ENCODE peak calls at places on chromosomes 4 and X, in ten cellular contexts. Q, S, A, J, G, U, W, O, Y and R are unnamed samples.

GRCh38 chr4:169620846-169621228 is 459 bp downstream of the CLCN3 start:
- DNase-seq in Q (no peak), G (peak; percentile 56), Y (no peak), W (no peak), O (peak; percentile 27), S (no peak), A (peak; percentile 29), J (no peak), U (peak; percentile 57), R (peak; percentile 68)

GRCh38 chr4:53541577-53542206 is 49.6 kb downstream of the LNX1 start:
- DNase-seq in A (no peak), U (peak; percentile 17), S (no peak), W (peak; percentile 46), O (peak; percentile 47), Y (peak; percentile 88), J (no peak), Q (no peak), G (no peak), R (no peak)

GRCh38 chr4:137994858-137995257 is 247.3 kb downstream of the SLC7A11 start:
- DNase-seq in O (no peak), W (no peak), S (no peak), A (no peak), G (no peak), Q (no peak), Y (no peak), U (no peak), J (no peak), R (no peak)

GRCh38 chr4:2768124-2768523 is 12.0 kb upstream of the TNIP2 start:
- DNase-seq in J (no peak), O (no peak), A (no peak), W (no peak), U (no peak), Y (no peak), Q (no peak), S (no peak), G (no peak), R (no peak)

GRCh38 chr4:126888968-126889367 is 743.8 kb upstream of the INTU start:
- DNase-seq in O (no peak), J (no peak), S (no peak), A (no peak), Q (no peak), Y (no peak), G (no peak), U (no peak), W (no peak), R (no peak)

GRCh38 chr4:98430708-98431403 is 169.7 kb downstream of the RAP1GDS1 start:
- DNase-seq in Y (peak; percentile 37), J (no peak), U (peak; percentile 56), Q (no peak), O (no peak), S (no peak), W (peak; percentile 94), A (no peak), G (no peak), R (no peak)

GRCh38 chrX:26927419-26927818 is 535.7 kb downstream of the PPP4R3C start:
- DNase-seq in U (no peak), Y (no peak), A (no peak), O (no peak), W (no peak), S (no peak), Q (no peak), J (no peak), G (no peak), R (no peak)

GRCh38 chr4:17758459-17758858 is 23.0 kb downstream of the FAM184B start:
- DNase-seq in S (no peak), O (no peak), U (no peak), G (no peak), Q (no peak), J (no peak), W (no peak), Y (no peak), A (no peak), R (no peak)

GRCh38 chrX:119541188-119541587 is 24.0 kb downstream of the STEEP1 start:
- DNase-seq in O (no peak), W (no peak), Y (peak; percentile 70), A (peak; percentile 3), Q (no peak), U (no peak), G (no peak), S (no peak), J (no peak), R (peak; percentile 64)

GRCh38 chr4:1465173-1466033 is 59.2 kb upstream of the NKX1-1 start:
- DNase-seq in Q (no peak), S (no peak), G (peak; percentile 40), J (no peak), A (no peak), U (no peak), Y (no peak), O (peak; percentile 19), W (no peak), R (no peak)

GRCh38 chr4:113945906-113946305 is 33.5 kb downstream of the ARSJ start:
- DNase-seq in G (no peak), Q (no peak), W (no peak), O (no peak), Y (peak; percentile 25), U (no peak), J (no peak), S (no peak), A (no peak), R (no peak)

GRCh38 chr4:26447378-26447777 is 42.9 kb downstream of the CCKAR start:
- DNase-seq in Q (no peak), U (no peak), J (no peak), G (no peak), W (no peak), Y (no peak), A (no peak), O (no peak), S (no peak), R (no peak)

GRCh38 chr4:107719211-107719926 is 665 bp downstream of the PAPSS1 start:
- DNase-seq in J (peak; percentile 13), W (no peak), G (no peak), S (no peak), Y (peak; percentile 51), Q (no peak), A (peak; percentile 50), U (no peak), O (no peak), R (peak; percentile 86)

GRCh38 chr4:10311939-10312338 is 145.3 kb downstream of the ZNF518B start:
- DNase-seq in G (no peak), S (no peak), J (no peak), Q (no peak), W (no peak), O (no peak), U (no peak), Y (no peak), A (no peak), R (no peak)

GRCh38 chr4:83281326-83281725 is 3.3 kb downstream of the COQ2 start:
- DNase-seq in U (no peak), Y (no peak), S (no peak), W (no peak), O (no peak), A (no peak), J (no peak), G (no peak), Q (no peak), R (no peak)

GRCh38 chr4:140807491-140808257 is 51.5 kb upstream of the TBC1D9 start:
- DNase-seq in A (no peak), G (no peak), J (no peak), O (no peak), W (no peak), U (peak; percentile 10), Q (no peak), Y (no peak), S (no peak), R (no peak)

GRCh38 chr4:180636696-180637095 is 1606.5 kb upstream of the TENM3 start:
- DNase-seq in Y (no peak), W (no peak), U (peak; percentile 14), G (no peak), A (no peak), S (no peak), J (no peak), Q (no peak), O (no peak), R (no peak)

GRCh38 chr4:73679836-73680235 is 59.6 kb upstream of the RASSF6 start:
- DNase-seq in Y (peak; percentile 68), S (no peak), A (no peak), U (no peak), Q (no peak), O (no peak), J (no peak), G (no peak), W (no peak), R (no peak)

GRCh38 chr4:91997045-91997444 is 306.7 kb upstream of the GRID2 start:
- DNase-seq in J (no peak), S (no peak), Y (no peak), A (no peak), Q (no peak), G (no peak), O (no peak), U (no peak), W (no peak), R (no peak)

GRCh38 chr4:41930139-41930831 is 4.9 kb upstream of the TMEM33 start:
- DNase-seq in A (no peak), W (no peak), G (no peak), U (no peak), Q (no peak), O (no peak), J (no peak), S (no peak), Y (no peak), R (no peak)
- H3K4me3 ChIP-seq in A (no peak overlapping the region), W (no peak overlapping the region), G (no peak overlapping the region), U (no peak overlapping the region), Q (no peak overlapping the region), O (no peak overlapping the region), J (no peak overlapping the region), S (no peak overlapping the region), Y (no peak overlapping the region), R (no peak overlapping the region)

GRCh38 chr4:182190306-182190705 is 52.9 kb upstream of the TENM3 start:
- DNase-seq in W (no peak), S (no peak), J (no peak), Q (no peak), A (no peak), G (no peak), U (no peak), Y (peak; percentile 32), O (no peak), R (no peak)
- H3K4me1 ChIP-seq in W (no peaks in the 10 kb centered on the region), S (no peaks in the 10 kb centered on the region), J (no peaks in the 10 kb centered on the region), Q (no peaks in the 10 kb centered on the region), A (no peaks in the 10 kb centered on the region), G (no peaks in the 10 kb centered on the region), U (peaks cover 12% of the 10 kb centered on the region), Y (peaks cover 7% of the 10 kb centered on the region), O (peaks cover 4% of the 10 kb centered on the region), R (no peaks in the 10 kb centered on the region)

GRCh38 chrX:41275661-41276609 is 58.0 kb upstream of the DDX3X start:
- DNase-seq in U (peak; percentile 76), J (peak; percentile 72), W (no peak), S (peak; percentile 91), G (peak; percentile 77), Q (no peak), A (peak; percentile 72), Y (peak; percentile 73), O (peak; percentile 93), R (peak; percentile 89)
- TF ChIP-seq CTCF in U (peak; percentile 57), J (peak; percentile 61), W (peak; percentile 44), S (peak; percentile 49), G (peak; percentile 49), Q (peak; percentile 36), A (peak; percentile 46), Y (peak; percentile 43), O (peak; percentile 66), R (peak; percentile 61)

DNA sequence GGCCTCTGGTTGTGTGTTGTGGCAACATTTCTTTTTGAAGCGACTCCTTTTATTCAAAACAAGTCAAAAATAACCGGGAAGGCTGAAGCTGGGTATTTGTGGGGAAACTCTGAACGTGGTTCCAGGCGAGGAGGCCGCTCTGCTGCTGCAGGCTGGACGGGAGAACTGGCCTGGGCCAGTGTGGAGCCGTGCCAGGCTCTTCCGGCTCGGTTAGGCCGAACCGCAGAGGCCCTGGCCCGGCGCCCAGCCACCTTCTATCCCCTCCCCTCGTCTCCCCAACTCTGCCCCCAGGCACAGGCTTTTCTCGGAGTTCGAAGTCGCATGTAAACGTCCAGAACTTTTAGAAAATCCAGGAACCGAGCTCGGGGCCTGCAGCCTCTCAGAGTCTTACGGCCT is 2.4 kb upstream of the BCOR start:
- DNase-seq in G (no peak), Q (no peak), U (peak; percentile 57), O (peak; percentile 63), S (no peak), J (no peak), A (peak; percentile 59), W (peak; percentile 50), Y (peak; percentile 66), R (peak; percentile 72)
- H3K4me3 ChIP-seq in G (no peak overlapping the region), Q (no peak overlapping the region), U (no peak overlapping the region), O (no peak overlapping the region), S (no peak overlapping the region), J (peak overlapping the region; percentile 34), A (no peak overlapping the region), W (peak overlapping the region; percentile 29), Y (no peak overlapping the region), R (peak overlapping the region; percentile 15)